ENCODE peak calls at places on chromosomes 2 and 18, in nine cellular contexts. N is lower lobe of right lung, G is heart left ventricle, B is colonic mucosa, U is left ventricle myocardium inferior, S is dorsolateral prefrontal cortex, X is vagina, Y is adrenal gland, C is upper lobe of right lung. T is an unnamed sample.

GRCh38 chr2:232523682-232524597 is 2.0 kb upstream of the CHRND start:
- DNase-seq in N (no peak), G (no peak), B (peak), U (no peak), S (peak), X (no peak), Y (no peak), C (no peak), T (peak)

GRCh38 chr2:169526451-169526850 is 16.9 kb downstream of the KLHL41 start:
- DNase-seq in N (no peak), G (no peak), B (no peak), U (no peak), S (no peak), X (no peak), Y (no peak), C (no peak), T (no peak)

GRCh38 chr18:56327171-56327885 is 311.1 kb downstream of the TXNL1 start:
- DNase-seq in N (no peak), G (no peak), B (no peak), U (no peak), S (no peak), X (no peak), Y (no peak), C (no peak), T (no peak)

GRCh38 chr2:88452980-88453582 is 588 bp upstream of the FOXI3 start:
- DNase-seq in N (no peak), G (no peak), B (no peak), U (no peak), S (no peak), X (no peak), Y (no peak), C (peak), T (no peak)

GRCh38 chr18:32920796-32921787 is 148.3 kb upstream of the KLHL14 start:
- DNase-seq in N (no peak), G (no peak), B (no peak), U (no peak), S (no peak), X (no peak), Y (no peak), C (no peak), T (no peak)

GRCh38 chr2:158923180-158923594 is 45.3 kb upstream of the TANC1 start:
- DNase-seq in N (no peak), G (no peak), B (no peak), U (no peak), S (no peak), X (no peak), Y (no peak), C (no peak), T (no peak)

GRCh38 chr18:12155996-12156395 is 62.4 kb downstream of the ANKRD62 start:
- DNase-seq in N (no peak), G (no peak), B (no peak), U (no peak), S (no peak), X (no peak), Y (no peak), C (no peak), T (no peak)

GRCh38 chr2:174753038-174753633 is 11.1 kb downstream of the CHRNA1 start:
- DNase-seq in N (no peak), G (no peak), B (no peak), U (no peak), S (peak), X (no peak), Y (no peak), C (no peak), T (no peak)

GRCh38 chr2:191847764-191848163 is 876 bp upstream of the CAVIN2 start:
- DNase-seq in N (no peak), G (no peak), B (no peak), U (no peak), S (no peak), X (no peak), Y (no peak), C (no peak), T (no peak)

GRCh38 chr2:112869258-112869842 is 32.8 kb upstream of the IL1B start:
- DNase-seq in N (peak), G (peak), B (peak), U (peak), S (no peak), X (peak), Y (peak), C (peak), T (no peak)

GRCh38 chr2:161233858-161234431 is 73.7 kb downstream of the TANK start:
- DNase-seq in N (no peak), G (no peak), B (no peak), U (no peak), S (no peak), X (no peak), Y (no peak), C (no peak), T (no peak)

GRCh38 chr2:174063492-174064092 is 98.4 kb upstream of the SP3 start:
- DNase-seq in N (no peak), G (no peak), B (no peak), U (no peak), S (no peak), X (no peak), Y (no peak), C (no peak), T (no peak)

GRCh38 chr2:177285892-177286715 is 21.6 kb upstream of the NFE2L2 start:
- DNase-seq in N (no peak), G (no peak), B (no peak), U (no peak), S (no peak), X (no peak), Y (no peak), C (no peak), T (no peak)

GRCh38 chr18:24326211-24326610 is 71.4 kb downstream of the OSBPL1A start:
- DNase-seq in N (no peak), G (no peak), B (no peak), U (peak), S (no peak), X (no peak), Y (no peak), C (no peak), T (no peak)

GRCh38 chr2:134301099-134301970 is 47.5 kb downstream of the MGAT5 start:
- DNase-seq in N (no peak), G (no peak), B (no peak), U (no peak), S (no peak), X (no peak), Y (no peak), C (no peak), T (no peak)

GRCh38 chr2:169172076-169172735 is 102.8 kb downstream of the DHRS9 start:
- DNase-seq in N (no peak), G (no peak), B (no peak), U (no peak), S (no peak), X (no peak), Y (no peak), C (no peak), T (no peak)

GRCh38 chr2:239163306-239164070 is 237.3 kb downstream of the HDAC4 start:
- DNase-seq in N (peak), G (peak), B (no peak), U (peak), S (peak), X (no peak), Y (peak), C (peak), T (no peak)

GRCh38 chr2:176552456-176553135 is 283.4 kb downstream of the MTX2 start:
- DNase-seq in N (no peak), G (no peak), B (no peak), U (no peak), S (no peak), X (no peak), Y (no peak), C (no peak), T (no peak)

GRCh38 chr2:309148-309969 is 21.5 kb upstream of the ALKAL2 start:
- DNase-seq in N (no peak), G (no peak), B (no peak), U (no peak), S (no peak), X (no peak), Y (peak), C (no peak), T (no peak)

GRCh38 chr2:5668682-5669267 is 23.4 kb upstream of the SOX11 start:
- DNase-seq in N (no peak), G (no peak), B (no peak), U (no peak), S (no peak), X (no peak), Y (no peak), C (no peak), T (no peak)

GRCh38 chr18:22983175-22983574 is 50.0 kb downstream of the RBBP8 start:
- DNase-seq in N (no peak), G (no peak), B (no peak), U (no peak), S (no peak), X (no peak), Y (no peak), C (no peak), T (no peak)

GRCh38 chr2:219230201-219230540 is 565 bp downstream of the ANKZF1 start:
- DNase-seq in N (peak), G (peak), B (peak), U (no peak), S (no peak), X (no peak), Y (peak), C (peak), T (peak)

GRCh38 chr2:228658998-228659397 is 477.5 kb upstream of the SPHKAP start:
- DNase-seq in N (no peak), G (no peak), B (no peak), U (no peak), S (no peak), X (no peak), Y (peak), C (no peak), T (no peak)

GRCh38 chr18:991441-991840 is 86.8 kb downstream of the ADCYAP1 start:
- DNase-seq in N (no peak), G (no peak), B (no peak), U (no peak), S (no peak), X (no peak), Y (no peak), C (no peak), T (no peak)

DNA sequence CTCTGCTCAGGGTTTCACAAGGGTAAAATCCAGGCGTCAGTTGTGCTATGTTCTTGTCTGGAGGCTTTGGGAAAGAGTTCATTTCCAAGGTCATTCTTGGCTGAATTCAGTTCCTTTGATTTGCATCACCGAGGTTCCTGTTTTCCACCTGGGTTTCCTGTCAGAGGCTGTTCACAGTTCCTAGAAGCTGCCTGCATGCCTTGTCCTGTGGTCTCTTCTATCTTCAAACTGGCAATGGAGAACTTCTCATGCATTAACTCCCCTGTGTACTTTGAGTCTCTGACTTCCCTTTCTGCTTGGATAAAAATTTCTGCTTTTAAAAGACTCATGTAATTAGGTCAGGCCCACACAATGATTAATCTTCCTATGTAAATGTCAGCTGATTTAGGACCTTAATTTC is 499.3 kb upstream of the FANCL start:
- DNase-seq in N (no peak), G (no peak), B (no peak), U (no peak), S (no peak), X (no peak), Y (no peak), C (no peak), T (no peak)
- TF ChIP-seq CTCF in N (no peak), G (no peak), B (no peak), U (no peak), S (no peak), X (no peak), Y (no peak), C (no peak), T (no peak)

GRCh38 chr2:130892793-130893785 is 56.4 kb downstream of the ARHGEF4 start:
- DNase-seq in N (no peak), G (no peak), B (no peak), U (no peak), S (no peak), X (no peak), Y (peak), C (no peak), T (no peak)
- H3K27ac ChIP-seq in N (no peak), G (no peak), B (no peak), U (no peak), S (no peak), X (no peak), Y (no peak), C (no peak), T (no peak)

GRCh38 chr2:198054299-198054698 is 249.9 kb downstream of the PLCL1 start:
- DNase-seq in N (no peak), G (no peak), B (peak), U (peak), S (no peak), X (no peak), Y (peak), C (no peak), T (peak)
- TF ChIP-seq CTCF in N (peak), G (peak), B (peak), U (peak), S (peak), X (no peak), Y (peak), C (peak), T (peak)

DNA sequence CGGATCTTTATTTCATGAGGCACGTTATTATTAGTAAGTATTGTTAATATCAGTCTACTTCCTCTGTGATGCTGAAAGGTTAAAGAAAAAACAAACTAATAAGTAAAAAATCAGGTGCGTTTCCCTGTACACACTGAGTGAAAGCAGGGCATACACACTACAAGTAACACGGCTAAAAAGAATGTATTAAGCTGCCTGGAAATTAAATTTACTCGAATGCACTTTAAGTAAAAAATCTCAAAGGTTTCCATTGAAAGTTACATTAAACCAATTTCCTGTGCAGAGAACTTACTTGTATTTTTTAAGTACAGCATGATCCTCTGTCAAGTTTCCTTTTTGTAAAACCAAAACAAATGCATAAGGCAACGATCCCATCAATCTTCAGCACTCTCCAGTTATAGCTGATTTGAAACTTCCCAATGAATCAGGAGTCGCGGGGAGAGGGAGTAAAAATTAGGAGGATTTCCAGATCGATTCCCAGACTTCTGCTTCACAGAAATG is 637 bp downstream of the BCL2 start:
- DNase-seq in N (no peak), G (no peak), B (no peak), U (no peak), S (no peak), X (no peak), Y (no peak), C (no peak), T (no peak)
- H3K27ac ChIP-seq in N (peak), G (peak), B (peak), U (peak), S (peak), X (peak), Y (peak), C (peak), T (peak)

GRCh38 chr18:5237723-5238370 is 40.8 kb upstream of the AKAIN1 start:
- DNase-seq in N (peak), G (peak), B (peak), U (peak), S (peak), X (no peak), Y (peak), C (peak), T (peak)
- TF ChIP-seq CTCF in N (peak), G (peak), B (peak), U (peak), S (peak), X (no peak), Y (peak), C (peak), T (peak)

GRCh38 chr2:41719756-41720155 is 328.1 kb upstream of the PKDCC start:
- DNase-seq in N (no peak), G (no peak), B (no peak), U (no peak), S (no peak), X (no peak), Y (no peak), C (no peak), T (no peak)
- H3K27ac ChIP-seq in N (no peak), G (no peak), B (no peak), U (peak), S (no peak), X (no peak), Y (no peak), C (no peak), T (no peak)

GRCh38 chr2:10080536-10081304 is 509 bp upstream of the CYS1 start:
- DNase-seq in N (no peak), G (no peak), B (no peak), U (no peak), S (no peak), X (no peak), Y (no peak), C (no peak), T (peak)

GRCh38 chr2:10078001-10078400 is 2.2 kb downstream of the CYS1 start:
- DNase-seq in N (no peak), G (no peak), B (no peak), U (no peak), S (no peak), X (no peak), Y (no peak), C (no peak), T (no peak)

GRCh38 chr2:10079192-10079930 is 850 bp downstream of the CYS1 start:
- DNase-seq in N (peak), G (no peak), B (no peak), U (peak), S (no peak), X (no peak), Y (peak), C (no peak), T (peak)

GRCh38 chr2:10078704-10079191 is 1.5 kb downstream of the CYS1 start:
- DNase-seq in N (no peak), G (no peak), B (no peak), U (no peak), S (no peak), X (no peak), Y (no peak), C (no peak), T (no peak)

DNA sequence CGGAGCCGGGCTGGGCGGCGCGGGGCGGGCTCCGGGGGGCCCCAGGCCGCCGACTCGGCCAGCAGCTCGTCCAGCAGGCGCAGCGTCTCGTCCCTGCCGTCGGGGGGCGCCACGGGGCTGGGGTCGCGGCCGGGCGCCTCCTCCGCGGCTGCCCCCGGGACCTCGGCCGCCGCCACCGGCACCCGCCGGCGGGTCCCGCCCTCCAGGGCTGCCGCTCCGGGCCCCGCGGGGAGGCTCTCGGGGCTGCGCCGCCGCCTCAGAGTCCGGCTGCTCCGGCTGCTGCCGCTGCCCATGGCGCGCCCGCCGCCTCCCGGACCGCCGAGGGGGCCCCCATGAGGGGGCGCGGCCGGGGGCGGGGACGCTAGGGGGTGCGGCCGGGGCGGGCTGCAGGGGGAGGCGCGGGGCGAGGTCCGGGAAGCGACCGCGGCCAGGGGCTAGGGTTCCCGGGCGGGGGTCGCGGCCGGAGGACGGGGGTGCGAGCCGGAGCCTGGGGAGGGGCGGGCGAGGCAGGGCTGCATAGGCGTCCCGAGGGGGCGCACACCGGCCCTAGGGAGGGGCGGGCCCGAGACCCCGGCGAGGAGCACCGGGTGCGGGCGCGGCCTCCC is at the start of gene CYS1:
- DNase-seq in N (no peak), G (no peak), B (no peak), U (no peak), S (no peak), X (no peak), Y (no peak), C (no peak), T (peak)
- TF ChIP-seq CTCF in N (no peak), G (peak), B (no peak), U (peak), S (no peak), X (no peak), Y (no peak), C (no peak), T (peak)

GRCh38 chr2:1745171-1746023 is 1.1 kb upstream of the PXDN start:
- DNase-seq in N (no peak), G (no peak), B (no peak), U (no peak), S (no peak), X (no peak), Y (peak), C (peak), T (no peak)
- H3K27ac ChIP-seq in N (peak), G (peak), B (no peak), U (peak), S (no peak), X (peak), Y (no peak), C (peak), T (no peak)